ENCODE peak calls at places on chromosomes 12 and 14, in four cellular contexts. One of them, this sample, is unnamed.
A peak's percentile ranks its signal among the peaks of the same experiment; 100 is the strongest.

GRCh38 chr12:5429741-5430557 is 2.0 kb upstream of the NTF3 start:
- DNase-seq in tibial nerve: no peak
- DNase-seq in Caco-2: no peak
- DNase-seq in KBM-7: no peak
- DNase-seq in this sample: no peak

GRCh38 chr12:91990525-91990924 is 155.1 kb downstream of the BTG1 start:
- DNase-seq in KBM-7: no peak
- DNase-seq in Caco-2: no peak
- DNase-seq in tibial nerve: no peak
- DNase-seq in this sample: no peak

GRCh38 chr12:125983784-125984510 is 918.7 kb downstream of the AACS start:
- DNase-seq in Caco-2: peak; percentile 35
- DNase-seq in KBM-7: no peak
- DNase-seq in tibial nerve: no peak
- DNase-seq in this sample: peak; percentile 28

GRCh38 chr12:24997970-24998582 is 49.2 kb upstream of the BCAT1 start:
- DNase-seq in KBM-7: no peak
- DNase-seq in tibial nerve: no peak
- DNase-seq in Caco-2: no peak
- DNase-seq in this sample: no peak

GRCh38 chr12:132439333-132439904 is 50.5 kb upstream of the FBRSL1 start:
- DNase-seq in KBM-7: peak; percentile 92
- DNase-seq in Caco-2: no peak
- DNase-seq in tibial nerve: no peak
- DNase-seq in this sample: no peak

GRCh38 chr14:105070760-105071137 is 5.5 kb upstream of the GPR132 start:
- DNase-seq in Caco-2: no peak
- DNase-seq in tibial nerve: no peak
- DNase-seq in KBM-7: no peak
- DNase-seq in this sample: no peak

GRCh38 chr14:102786758-102787157 is 9.5 kb downstream of the TRAF3 start:
- DNase-seq in KBM-7: no peak
- DNase-seq in Caco-2: no peak
- DNase-seq in tibial nerve: no peak
- DNase-seq in this sample: no peak

GRCh38 chr12:78470354-78471195 is 394.0 kb upstream of the SYT1 start:
- DNase-seq in tibial nerve: peak; percentile 40
- DNase-seq in Caco-2: peak; percentile 48
- DNase-seq in KBM-7: peak; percentile 29
- DNase-seq in this sample: peak; percentile 27

GRCh38 chr12:111390894-111391293 is 14.8 kb upstream of the SH2B3 start:
- DNase-seq in KBM-7: no peak
- DNase-seq in tibial nerve: no peak
- DNase-seq in Caco-2: no peak
- DNase-seq in this sample: no peak

GRCh38 chr12:52307836-52308806 is 13.1 kb downstream of the KRT83 start:
- DNase-seq in Caco-2: peak; percentile 77
- DNase-seq in tibial nerve: no peak
- DNase-seq in KBM-7: no peak
- DNase-seq in this sample: no peak

GRCh38 chr14:99522457-99522891 is 41.3 kb downstream of the CCNK start:
- DNase-seq in Caco-2: no peak
- DNase-seq in KBM-7: no peak
- DNase-seq in tibial nerve: no peak
- DNase-seq in this sample: no peak

GRCh38 chr12:124398578-124399227 is 103.8 kb downstream of the RFLNA start:
- DNase-seq in Caco-2: no peak
- DNase-seq in KBM-7: no peak
- DNase-seq in tibial nerve: peak; percentile 70
- DNase-seq in this sample: no peak